ENCODE peak calls at places on chromosome 20, in six cellular contexts. G is IMR-90, S is testis, O is uterus, M is heart left ventricle, D is HCT116. A is an unnamed sample.

GRCh38 chr20:33859157-33859695 is 48.1 kb downstream of the CHMP4B start:
- DNase-seq in G (no peak), S (no peak), O (peak; percentile 27), M (peak; percentile 40), D (no peak), A (no peak)

GRCh38 chr20:2151805-2152727 is 50.4 kb downstream of the STK35 start:
- DNase-seq in G (peak; percentile 64), S (no peak), O (no peak), M (no peak), D (no peak), A (no peak)

GRCh38 chr20:18176318-18176785 is 38.7 kb downstream of the KAT14 start:
- DNase-seq in G (no peak), S (no peak), O (no peak), M (no peak), D (no peak), A (no peak)

GRCh38 chr20:25496968-25497401 is 88.3 kb downstream of the NINL start:
- DNase-seq in G (peak; percentile 27), S (no peak), O (no peak), M (no peak), D (no peak), A (no peak)

GRCh38 chr20:6036213-6036612 is 17.6 kb downstream of the LRRN4 start:
- DNase-seq in G (no peak), S (no peak), O (no peak), M (no peak), D (no peak), A (no peak)

GRCh38 chr20:13567663-13568062 is 71.1 kb downstream of the TASP1 start:
- DNase-seq in G (no peak), S (no peak), O (no peak), M (peak; percentile 29), D (no peak), A (no peak)

GRCh38 chr20:59627298-59627697 is 23.0 kb downstream of the PHACTR3 start:
- DNase-seq in G (no peak), S (no peak), O (no peak), M (no peak), D (no peak), A (no peak)

GRCh38 chr20:22160254-22160653 is 424.1 kb downstream of the FOXA2 start:
- DNase-seq in G (no peak), S (peak; percentile 20), O (no peak), M (no peak), D (no peak), A (no peak)

GRCh38 chr20:7657569-7657968 is 282.7 kb downstream of the HAO1 start:
- DNase-seq in G (no peak), S (no peak), O (no peak), M (no peak), D (no peak), A (no peak)

GRCh38 chr20:1357921-1358671 is 29.2 kb upstream of the SDCBP2 start:
- DNase-seq in G (peak; percentile 83), S (no peak), O (no peak), M (no peak), D (no peak), A (no peak)

GRCh38 chr20:59772931-59773913 is 160.2 kb downstream of the SYCP2 start:
- DNase-seq in G (no peak), S (no peak), O (no peak), M (no peak), D (no peak), A (no peak)

GRCh38 chr20:18063676-18064075 is 6.0 kb upstream of the OVOL2 start:
- DNase-seq in G (no peak), S (no peak), O (no peak), M (no peak), D (no peak), A (no peak)

GRCh38 chr20:13140775-13141174 is 80.3 kb upstream of the ISM1 start:
- DNase-seq in G (no peak), S (no peak), O (no peak), M (no peak), D (no peak), A (no peak)

GRCh38 chr20:43691928-43692524 is 25.1 kb downstream of the MYBL2 start:
- DNase-seq in G (peak; percentile 18), S (peak; percentile 77), O (no peak), M (no peak), D (peak; percentile 29), A (no peak)

GRCh38 chr20:2455771-2456497 is 14.7 kb downstream of the SNRPB start:
- DNase-seq in G (no peak), S (no peak), O (no peak), M (no peak), D (no peak), A (no peak)

GRCh38 chr20:60453847-60454246 is 495.6 kb downstream of the CDH26 start:
- DNase-seq in G (no peak), S (no peak), O (no peak), M (no peak), D (no peak), A (no peak)

DNA sequence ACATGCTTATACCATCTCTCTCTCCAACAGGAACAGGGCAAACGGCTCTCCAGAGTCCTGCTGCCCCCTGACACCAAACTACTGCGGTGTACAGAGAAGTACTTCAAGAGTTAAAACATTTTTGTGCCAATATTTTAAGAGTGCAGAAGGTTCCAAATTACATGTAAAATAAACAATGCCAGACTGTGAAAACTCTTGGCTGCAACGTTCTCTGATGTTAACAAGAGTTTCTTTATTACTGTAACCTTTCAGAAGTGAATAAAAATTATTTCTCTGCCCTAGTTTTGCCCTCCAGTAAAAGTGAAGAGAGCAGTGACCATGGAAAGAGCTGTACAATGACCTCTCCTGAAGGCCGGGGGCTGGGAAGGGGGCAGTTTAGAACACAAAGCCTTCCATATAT is 41.4 kb upstream of the FAM83C start:
- DNase-seq in G (no peak), S (no peak), O (no peak), M (no peak), D (no peak), A (no peak)
- H3K27ac ChIP-seq in G (peak overlapping the region; percentile 32), S (peak overlapping the region; percentile 15), O (peak overlapping the region; percentile 37), M (no peak overlapping the region), D (no peak overlapping the region), A (no peak overlapping the region)

GRCh38 chr20:62929051-62929538 is 2.8 kb upstream of the DIDO1 start:
- DNase-seq in G (peak; percentile 58), S (peak; percentile 82), O (peak; percentile 53), M (peak; percentile 73), D (no peak), A (no peak)
- TF ChIP-seq POLR2A in G (no peak), S (no peak), O (no peak), M (peak; percentile 18), D (no peak), A (no peak)

GRCh38 chr20:53903652-53903987 is 166.8 kb downstream of the BCAS1 start:
- DNase-seq in G (no peak), S (no peak), O (no peak), M (no peak), D (no peak), A (no peak)

GRCh38 chr20:53902968-53903651 is 167.3 kb downstream of the BCAS1 start:
- DNase-seq in G (no peak), S (no peak), O (no peak), M (no peak), D (no peak), A (no peak)

GRCh38 chr20:53900380-53900999 is 169.9 kb downstream of the BCAS1 start:
- DNase-seq in G (peak; percentile 95), S (no peak), O (no peak), M (no peak), D (no peak), A (no peak)

GRCh38 chr20:53901064-53901463 is 169.3 kb downstream of the BCAS1 start:
- DNase-seq in G (peak; percentile 72), S (no peak), O (no peak), M (no peak), D (no peak), A (no peak)

GRCh38 chr20:53901697-53902096 is 168.7 kb downstream of the BCAS1 start:
- DNase-seq in G (no peak), S (no peak), O (peak; percentile 34), M (no peak), D (no peak), A (no peak)
- H3K4me1 ChIP-seq in G (peaks cover 13% of the 10 kb centered on the region), S (no peaks in the 10 kb centered on the region), O (no peaks in the 10 kb centered on the region), M (no peaks in the 10 kb centered on the region), D (peaks cover 41% of the 10 kb centered on the region), A (peaks cover 32% of the 10 kb centered on the region)

GRCh38 chr20:62624719-62625455 is 17.4 kb upstream of the SLCO4A1 start:
- DNase-seq in G (no peak), S (peak; percentile 68), O (no peak), M (no peak), D (no peak), A (no peak)
- H3K27ac ChIP-seq in G (no peak overlapping the region), S (peak overlapping the region; percentile 94), O (peak overlapping the region; percentile 91), M (peak overlapping the region; percentile 95), D (peak overlapping the region; percentile 100), A (peak overlapping the region; percentile 94)

DNA sequence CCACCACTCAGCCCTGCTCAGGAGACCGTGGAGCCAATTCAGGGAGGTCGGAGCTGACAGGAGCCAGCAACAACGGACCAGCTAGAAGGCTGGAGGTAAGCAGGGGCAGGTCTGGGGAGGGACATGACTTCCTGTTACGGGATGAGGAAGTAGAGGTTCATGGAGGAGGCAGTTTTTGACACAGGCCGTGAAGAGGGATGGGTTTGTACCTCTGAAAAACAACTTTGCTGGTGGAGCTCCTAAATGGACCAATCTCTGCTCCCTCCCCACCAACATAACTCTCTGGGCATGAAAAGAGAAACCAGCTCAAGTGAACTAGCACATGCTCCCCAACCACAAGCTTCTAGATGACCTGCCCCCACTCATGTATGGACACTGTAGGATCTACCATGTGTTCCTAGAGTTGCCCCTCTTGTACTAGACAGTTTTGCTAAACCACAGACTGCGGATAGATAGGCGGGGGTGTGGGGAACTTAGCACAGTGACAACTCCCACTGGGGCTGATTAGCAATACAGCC is 31.4 kb downstream of the RALGAPA2 start:
- DNase-seq in G (no peak), S (no peak), O (no peak), M (no peak), D (no peak), A (no peak)
- TF ChIP-seq POLR2A in G (no peak), S (no peak), O (no peak), M (no peak), D (no peak), A (no peak)